ENCODE peak calls at places on chromosomes 13 and 19, in five cellular contexts. Z, L, I, R and W are unnamed samples.

GRCh38 chr13:21777166-21777565 is 106.3 kb downstream of the FGF9 start:
- DNase-seq in Z (no peak), L (no peak), I (no peak), R (no peak), W (no peak)

GRCh38 chr19:45477713-45478453 is 10.1 kb downstream of the FOSB start:
- DNase-seq in Z (no peak), L (no peak), I (no peak), R (no peak), W (no peak)

GRCh38 chr19:8174706-8175105 is 25.3 kb upstream of the FBN3 start:
- DNase-seq in Z (no peak), L (no peak), I (no peak), R (no peak), W (no peak)

GRCh38 chr19:48329167-48329891 is 4.0 kb downstream of the EMP3 start:
- DNase-seq in Z (no peak), L (peak; percentile 35), I (peak; percentile 42), R (peak; percentile 85), W (no peak)

GRCh38 chr19:46866407-46867132 is 5.8 kb downstream of the ARHGAP35 start:
- DNase-seq in Z (no peak), L (no peak), I (no peak), R (no peak), W (no peak)

GRCh38 chr19:49335784-49336481 is 727 bp downstream of the CD37 start:
- DNase-seq in Z (no peak), L (no peak), I (no peak), R (no peak), W (no peak)

GRCh38 chr13:21365574-21365973 is 93.5 kb downstream of the ZDHHC20 start:
- DNase-seq in Z (no peak), L (no peak), I (no peak), R (no peak), W (no peak)

GRCh38 chr19:342801-343421 is 1.7 kb downstream of the MIER2 start:
- DNase-seq in Z (no peak), L (peak; percentile 75), I (peak; percentile 15), R (no peak), W (no peak)

GRCh38 chr19:51750381-51751124 is 1.1 kb downstream of the FPR1 start:
- DNase-seq in Z (no peak), L (no peak), I (no peak), R (no peak), W (no peak)

GRCh38 chr19:688992-689391 is 6.3 kb downstream of the PRSS57 start:
- DNase-seq in Z (no peak), L (no peak), I (no peak), R (no peak), W (no peak)

GRCh38 chr13:94323746-94324408 is 155.6 kb downstream of the DCT start:
- DNase-seq in Z (no peak), L (no peak), I (no peak), R (peak; percentile 19), W (no peak)

DNA sequence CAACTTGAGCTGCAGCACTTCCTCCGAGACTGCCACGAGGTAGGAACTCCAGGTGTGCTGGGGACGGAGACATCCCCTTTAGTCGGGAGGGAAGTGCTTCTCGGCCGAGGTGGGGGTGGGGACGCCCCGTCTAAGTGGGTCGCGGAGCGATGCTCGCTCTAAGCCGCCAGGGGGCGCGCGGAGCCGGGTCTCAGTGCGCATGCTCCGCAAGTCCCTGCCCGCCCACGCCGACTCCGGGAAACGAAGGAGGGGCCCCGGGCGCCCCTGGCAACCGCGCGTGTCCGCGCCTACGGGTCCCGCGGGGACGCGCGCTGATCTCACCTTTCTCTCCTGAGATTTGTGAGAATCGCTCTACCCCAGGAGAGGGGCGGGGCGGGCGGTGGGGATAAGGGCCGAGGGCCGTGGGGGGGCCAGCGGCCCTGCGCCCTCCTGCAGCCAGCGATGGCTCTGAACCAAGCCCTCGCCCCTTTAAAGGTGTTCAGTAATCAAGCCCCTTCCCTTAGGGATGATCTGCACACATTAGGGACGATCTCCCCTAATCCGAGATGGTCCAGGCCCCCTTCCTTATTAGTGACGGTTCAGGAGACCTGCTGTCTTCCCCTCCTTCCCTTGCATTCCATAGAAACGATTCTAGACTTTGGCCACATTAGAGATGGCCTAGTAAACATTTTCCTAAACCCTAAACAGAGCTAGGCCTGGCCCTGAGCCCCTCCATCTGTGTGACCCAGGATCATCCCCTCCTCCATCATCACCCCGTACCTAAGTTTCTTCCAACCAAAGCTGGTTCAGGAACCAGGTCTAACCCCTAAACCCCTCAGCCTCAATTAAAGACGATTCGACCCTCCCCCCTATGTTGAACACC is 47.3 kb upstream of the SHKBP1 start:
- DNase-seq in Z (peak; percentile 82), L (peak; percentile 90), I (peak; percentile 57), R (peak; percentile 95), W (no peak)
- TF ChIP-seq POLR2AphosphoS5 in Z (peak; percentile 91), L (peak; percentile 25), I (no peak), R (no peak), W (no peak)

GRCh38 chr13:108188260-108188659 is 27.1 kb downstream of the LIG4 start:
- DNase-seq in Z (no peak), L (no peak), I (no peak), R (no peak), W (no peak)

GRCh38 chr13:108176685-108177274 is 38.6 kb downstream of the LIG4 start:
- DNase-seq in Z (no peak), L (no peak), I (no peak), R (peak; percentile 77), W (no peak)

GRCh38 chr13:108185218-108185617 is 30.1 kb downstream of the LIG4 start:
- DNase-seq in Z (no peak), L (no peak), I (no peak), R (no peak), W (no peak)

GRCh38 chr13:108178105-108178504 is 37.2 kb downstream of the LIG4 start:
- DNase-seq in Z (no peak), L (no peak), I (no peak), R (no peak), W (no peak)

GRCh38 chr13:108182652-108183051 is 32.7 kb downstream of the LIG4 start:
- DNase-seq in Z (no peak), L (no peak), I (no peak), R (no peak), W (no peak)
- H3K4me3 ChIP-seq in Z (no peak overlapping the region), L (no peak overlapping the region), I (no peak overlapping the region), R (no peak overlapping the region), W (no peak overlapping the region)

DNA sequence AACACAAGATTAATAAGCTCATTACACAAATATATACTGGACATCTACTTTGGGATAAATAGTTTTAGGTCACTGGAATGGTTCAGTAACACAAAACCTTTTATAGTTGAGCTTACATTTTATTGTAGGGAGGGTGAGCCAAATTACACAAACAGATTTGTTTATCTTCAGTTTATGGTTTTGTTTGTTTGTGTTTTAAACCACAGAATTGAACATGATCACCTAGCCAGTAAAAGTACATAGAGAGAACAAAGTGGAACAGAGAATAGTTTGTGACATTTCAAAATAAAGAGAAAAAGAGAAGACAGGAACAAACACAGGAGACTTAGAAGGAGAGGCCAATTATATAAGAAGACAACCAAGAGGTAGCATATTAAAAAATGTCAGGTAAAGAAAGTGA is 1930.2 kb upstream of the PCDH20 start:
- DNase-seq in Z (no peak), L (no peak), I (no peak), R (no peak), W (no peak)
- TF ChIP-seq POLR2AphosphoS5 in Z (peak; percentile 68), L (no peak), I (no peak), R (no peak), W (no peak)

GRCh38 chr13:112171570-112171965 is 104.6 kb downstream of the SOX1 start:
- DNase-seq in Z (no peak), L (no peak), I (no peak), R (no peak), W (no peak)
- H3K4me3 ChIP-seq in Z (no peak overlapping the region), L (no peak overlapping the region), I (no peak overlapping the region), R (no peak overlapping the region), W (no peak overlapping the region)

DNA sequence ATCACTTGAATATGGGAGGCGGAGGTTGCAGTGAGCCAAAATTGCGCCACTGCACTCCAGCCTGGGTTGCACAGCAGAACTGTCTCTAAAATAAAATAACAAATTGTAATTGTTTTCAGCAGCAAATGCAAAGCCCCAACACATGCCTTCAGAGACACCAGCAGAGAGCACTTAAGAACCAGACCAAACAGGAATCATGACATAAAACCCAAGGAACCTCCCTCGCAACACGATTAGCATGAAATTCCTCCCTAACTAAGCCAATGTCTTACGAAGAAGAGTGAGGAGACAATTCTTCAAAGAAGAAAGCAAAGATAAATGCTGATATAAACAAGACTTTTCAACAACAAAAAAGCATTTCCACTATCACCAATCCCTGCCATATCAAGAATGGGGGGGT is 40.1 kb downstream of the PSPC1 start:
- DNase-seq in Z (no peak), L (no peak), I (no peak), R (peak; percentile 67), W (no peak)
- TF ChIP-seq POLR2AphosphoS5 in Z (no peak), L (no peak), I (no peak), R (no peak), W (no peak)

DNA sequence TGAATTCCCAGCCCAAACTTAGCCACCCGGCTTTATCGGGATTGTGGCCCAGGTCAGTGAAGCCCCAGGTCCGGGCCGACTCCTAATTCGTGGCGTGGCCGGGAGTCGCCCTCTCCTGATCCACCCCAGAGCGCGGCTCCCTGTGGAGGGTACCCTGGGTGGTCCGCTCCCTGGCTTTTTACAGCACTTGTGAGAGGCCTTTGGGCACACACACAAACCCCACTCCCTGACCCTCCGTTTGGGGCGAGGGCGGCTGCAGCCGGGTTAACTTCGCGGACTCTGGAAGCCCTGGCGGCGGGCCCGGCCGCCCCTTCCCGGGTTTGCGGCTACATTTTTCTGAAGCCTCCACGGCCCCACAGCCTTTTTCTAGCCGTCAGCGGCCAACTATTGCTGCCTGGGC is 56.5 kb downstream of the ZNF568 start:
- DNase-seq in Z (no peak), L (no peak), I (no peak), R (peak; percentile 56), W (no peak)
- H3K4me3 ChIP-seq in Z (peak overlapping the region; percentile 55), L (peak overlapping the region; percentile 52), I (no peak overlapping the region), R (peak overlapping the region; percentile 99), W (peak overlapping the region; percentile 76)

DNA sequence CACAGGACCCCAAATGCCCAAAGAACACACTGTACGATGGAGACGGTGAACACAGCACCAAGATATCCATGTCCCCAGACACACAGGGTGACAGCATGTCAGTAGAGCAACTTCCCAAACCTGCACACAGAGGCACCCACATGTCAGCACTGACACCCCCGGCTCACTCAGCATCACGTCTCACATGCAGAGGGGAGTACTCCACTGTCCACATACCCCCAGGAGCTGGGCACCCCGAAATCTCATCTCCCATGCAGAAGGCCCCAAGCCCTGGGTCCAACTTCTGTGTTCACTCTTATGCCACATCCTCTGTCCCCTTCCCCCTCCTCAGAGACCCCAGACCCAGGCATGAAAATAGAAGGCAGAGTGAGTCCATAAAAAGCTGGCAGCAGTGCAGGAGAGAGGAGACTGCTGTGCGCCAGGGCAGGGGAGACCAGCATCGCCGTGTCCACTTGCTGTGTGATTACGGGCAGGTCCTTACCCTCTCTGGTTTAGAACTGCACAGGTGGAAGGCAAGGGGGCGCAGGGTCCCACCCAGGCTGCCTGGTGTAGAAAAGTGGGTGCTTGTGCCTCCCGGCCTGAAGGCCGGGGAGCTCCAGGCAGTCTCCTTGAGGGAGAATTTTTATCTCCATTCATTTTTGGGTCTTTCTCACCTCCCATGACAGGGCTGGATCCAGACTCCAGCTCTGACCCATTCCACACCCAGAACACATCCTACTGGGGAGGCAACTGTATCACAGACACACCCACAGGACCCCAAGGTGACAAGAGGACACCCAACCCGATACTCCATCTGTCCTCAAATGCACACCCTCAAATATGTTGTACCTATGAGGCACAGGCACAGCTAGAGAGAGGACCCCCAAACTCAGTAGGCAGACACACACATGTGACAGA is 17.0 kb downstream of the ERFL start:
- DNase-seq in Z (no peak), L (no peak), I (no peak), R (no peak), W (no peak)
- TF ChIP-seq POLR2AphosphoS5 in Z (no peak), L (no peak), I (no peak), R (no peak), W (no peak)